ENCODE peak calls at places on chromosomes 11 and 22, in ten cellular contexts. U, O, Q, Y, J, T, H, W, S and K are unnamed samples.

GRCh38 chr11:68469642-68470041 is 9.1 kb downstream of the PPP6R3 start:
- DNase-seq in U (no peak), O (peak; percentile 35), Q (no peak), Y (no peak), J (no peak), T (no peak), H (no peak), W (no peak), S (no peak), K (no peak)

GRCh38 chr11:65045061-65045460 is 4.1 kb downstream of the SAC3D1 start:
- DNase-seq in U (no peak), O (no peak), Q (no peak), Y (no peak), J (no peak), T (no peak), H (no peak), W (no peak), S (no peak), K (no peak)

GRCh38 chr11:17915500-17916143 is 97.2 kb downstream of the SERGEF start:
- DNase-seq in U (no peak), O (no peak), Q (no peak), Y (no peak), J (no peak), T (no peak), H (no peak), W (no peak), S (no peak), K (no peak)

GRCh38 chr11:113908107-113908506 is 3.5 kb downstream of the HTR3B start:
- DNase-seq in U (no peak), O (no peak), Q (no peak), Y (no peak), J (no peak), T (no peak), H (no peak), W (no peak), S (no peak), K (no peak)

GRCh38 chr11:100624346-100624745 is 62.7 kb upstream of the ARHGAP42 start:
- DNase-seq in U (no peak), O (no peak), Q (no peak), Y (no peak), J (no peak), T (no peak), H (no peak), W (no peak), S (no peak), K (no peak)

GRCh38 chr11:122920579-122920978 is 38.0 kb downstream of the JHY start:
- DNase-seq in U (no peak), O (no peak), Q (no peak), Y (no peak), J (no peak), T (no peak), H (no peak), W (no peak), S (no peak), K (no peak)

GRCh38 chr11:65552413-65552951 is 5.7 kb downstream of the LTBP3 start:
- DNase-seq in U (no peak), O (no peak), Q (no peak), Y (no peak), J (no peak), T (no peak), H (no peak), W (no peak), S (no peak), K (no peak)

GRCh38 chr11:952406-953385 is 27.0 kb downstream of the AP2A2 start:
- DNase-seq in U (no peak), O (no peak), Q (peak; percentile 63), Y (no peak), J (no peak), T (peak; percentile 88), H (no peak), W (peak; percentile 73), S (no peak), K (no peak)

GRCh38 chr11:9039863-9040262 is 36.1 kb upstream of the NRIP3 start:
- DNase-seq in U (no peak), O (no peak), Q (no peak), Y (no peak), J (no peak), T (no peak), H (no peak), W (no peak), S (no peak), K (no peak)

GRCh38 chr22:25407859-25408229 is 156.6 kb upstream of the GRK3 start:
- DNase-seq in U (no peak), O (no peak), Q (no peak), Y (no peak), J (no peak), T (no peak), H (no peak), W (no peak), S (no peak), K (no peak)

GRCh38 chr22:48886604-48887393 is 940.9 kb downstream of the BRD1 start:
- DNase-seq in U (no peak), O (no peak), Q (no peak), Y (no peak), J (no peak), T (no peak), H (no peak), W (no peak), S (no peak), K (no peak)

GRCh38 chr22:31627223-31627731 is 34.7 kb downstream of the PISD start:
- DNase-seq in U (no peak), O (no peak), Q (no peak), Y (no peak), J (no peak), T (peak; percentile 29), H (no peak), W (no peak), S (no peak), K (no peak)

GRCh38 chr22:39345231-39345630 is 4.6 kb upstream of the SYNGR1 start:
- DNase-seq in U (no peak), O (no peak), Q (no peak), Y (no peak), J (no peak), T (no peak), H (no peak), W (no peak), S (no peak), K (no peak)

GRCh38 chr11:114063149-114063828 is 3.8 kb downstream of the ZBTB16 start:
- DNase-seq in U (no peak), O (no peak), Q (no peak), Y (no peak), J (no peak), T (no peak), H (no peak), W (no peak), S (no peak), K (no peak)

GRCh38 chr11:64093233-64094039 is 57.7 kb downstream of the FLRT1 start:
- DNase-seq in U (no peak), O (no peak), Q (no peak), Y (no peak), J (no peak), T (peak; percentile 42), H (no peak), W (no peak), S (no peak), K (no peak)

GRCh38 chr11:22666320-22666699 is at the start of gene GAS2:
- DNase-seq in U (no peak), O (no peak), Q (peak; percentile 1), Y (no peak), J (no peak), T (peak; percentile 40), H (no peak), W (no peak), S (no peak), K (no peak)